ENCODE peak calls at places on chromosomes 5 and 9, in four cellular contexts. E, T, K and V are unnamed samples.

GRCh38 chr5:172169216-172169615 is 18.8 kb downstream of the STK10 start:
- DNase-seq in T (no peak), E (no peak), K (no peak), V (no peak)

GRCh38 chr5:62466228-62466627 is 53.7 kb downstream of the IPO11 start:
- DNase-seq in T (no peak), K (no peak), E (no peak), V (no peak)

GRCh38 chr9:125399165-125399564 is 137.5 kb downstream of the GAPVD1 start:
- DNase-seq in T (no peak), E (no peak), K (no peak), V (no peak)

GRCh38 chr5:6634327-6634713 is 1.1 kb downstream of the SRD5A1 start:
- DNase-seq in K (no peak), E (no peak), T (no peak), V (no peak)

GRCh38 chr5:16508730-16509531 is 43.3 kb upstream of the ZNF622 start:
- DNase-seq in T (no peak), K (peak), E (peak), V (peak)

GRCh38 chr5:32814141-32814540 is 103.0 kb downstream of the NPR3 start:
- DNase-seq in T (no peak), E (no peak), K (no peak), V (no peak)

GRCh38 chr5:177390363-177391300 is 6.4 kb downstream of the SLC34A1 start:
- DNase-seq in E (peak), T (peak), K (peak), V (peak)

GRCh38 chr5:87150630-87151029 is 117.1 kb upstream of the RASA1 start:
- DNase-seq in T (no peak), K (no peak), E (no peak), V (no peak)

GRCh38 chr5:77329664-77330430 is 119.4 kb downstream of the PDE8B start:
- DNase-seq in T (no peak), E (no peak), K (no peak), V (no peak)

GRCh38 chr9:33130501-33130900 is 36.6 kb downstream of the B4GALT1 start:
- DNase-seq in K (no peak), E (no peak), T (no peak), V (peak)

GRCh38 chr9:116070256-116070914 is 83.2 kb upstream of the PAPPA start:
- DNase-seq in T (no peak), E (no peak), K (no peak), V (no peak)

DNA sequence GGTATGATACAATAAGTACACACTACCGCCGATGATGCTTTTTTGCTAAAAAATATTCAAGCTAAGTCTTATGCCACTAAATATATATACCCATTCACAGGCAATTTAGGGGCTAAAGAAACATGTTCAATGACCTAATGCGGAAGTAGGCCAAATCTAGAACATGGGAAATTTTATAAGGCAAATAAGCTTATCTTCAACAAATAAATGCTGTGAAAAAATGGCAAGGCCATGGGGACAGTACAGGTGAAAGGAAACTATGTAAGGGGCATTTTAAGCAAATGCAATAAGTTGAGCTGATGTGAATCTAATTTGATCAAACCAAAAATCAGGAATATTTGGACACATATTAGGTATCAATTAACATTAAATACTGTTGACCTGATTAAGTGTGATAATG is 339.5 kb upstream of the EDIL3 start:
- DNase-seq in K (no peak), T (no peak), E (no peak), V (no peak)
- H3K27ac ChIP-seq in K (no peak), T (peak), E (no peak), V (no peak)

GRCh38 chr9:29213374-29214161 is 1640.3 kb upstream of the C9orf72 start:
- DNase-seq in K (no peak), E (peak), T (no peak), V (no peak)
- H3K4me3 ChIP-seq in K (no peak), E (peak), T (no peak), V (peak)

DNA sequence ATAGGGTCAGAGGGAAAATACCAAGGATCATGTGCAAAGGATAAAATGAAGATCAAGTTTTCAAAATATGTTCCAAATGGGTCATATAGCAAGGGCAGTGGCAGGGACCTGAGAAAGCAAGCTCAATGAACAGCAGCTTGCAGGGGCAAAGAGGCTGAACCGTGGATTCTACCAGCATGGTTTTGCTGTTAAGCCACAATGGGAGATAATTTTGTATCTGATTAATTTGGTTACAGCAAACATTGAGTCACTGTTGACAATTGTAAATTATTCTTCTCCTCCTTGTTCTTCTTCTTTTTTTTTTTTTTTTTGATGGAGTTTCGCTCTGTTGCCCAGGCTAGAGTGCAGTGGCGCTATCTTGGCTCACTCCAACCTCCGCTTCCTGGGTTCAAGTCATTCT is 18.4 kb upstream of the ERAP2 start:
- DNase-seq in K (no peak), T (no peak), E (no peak), V (no peak)
- H3K27ac ChIP-seq in K (no peak), T (no peak), E (no peak), V (no peak)

GRCh38 chr9:79883073-79883645 is 311.4 kb downstream of the TLE4 start:
- DNase-seq in E (no peak), T (no peak), K (no peak), V (no peak)

GRCh38 chr9:79877943-79878612 is 306.3 kb downstream of the TLE4 start:
- DNase-seq in T (no peak), E (no peak), K (no peak), V (no peak)

GRCh38 chr9:79885093-79885857 is 313.5 kb downstream of the TLE4 start:
- DNase-seq in E (no peak), T (no peak), K (no peak), V (no peak)

DNA sequence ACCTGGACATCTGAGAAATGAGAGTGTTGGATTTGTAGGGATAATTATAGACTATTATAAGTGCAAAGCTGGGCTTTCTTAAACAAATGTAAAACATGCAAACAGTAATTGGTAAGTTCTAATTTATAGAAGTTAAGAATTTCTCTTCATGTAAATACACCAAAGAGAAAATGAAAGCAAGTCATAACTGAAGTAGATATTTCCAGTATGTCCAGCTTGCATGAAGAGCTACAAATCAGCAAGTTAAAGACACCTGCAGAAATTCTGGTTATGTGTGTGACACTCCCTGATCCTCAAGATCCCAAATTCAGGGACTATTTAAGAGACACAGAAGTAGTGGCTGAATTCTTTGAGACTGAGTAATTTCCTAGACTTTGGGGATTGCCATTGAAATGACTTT is 308.9 kb downstream of the TLE4 start:
- DNase-seq in E (no peak), K (no peak), T (no peak), V (no peak)
- H3K4me3 ChIP-seq in E (no peak), K (no peak), T (no peak), V (no peak)

GRCh38 chr5:142408536-142409252 is 83.9 kb upstream of the SPRY4 start:
- DNase-seq in T (no peak), E (no peak), K (no peak), V (no peak)

GRCh38 chr5:142411656-142412425 is 87.0 kb upstream of the SPRY4 start:
- DNase-seq in K (no peak), E (no peak), T (no peak), V (no peak)

GRCh38 chr5:142405814-142406395 is 81.1 kb upstream of the SPRY4 start:
- DNase-seq in T (no peak), K (no peak), E (no peak), V (peak)

GRCh38 chr5:142411103-142411502 is 86.3 kb upstream of the SPRY4 start:
- DNase-seq in E (no peak), T (no peak), K (no peak), V (no peak)

GRCh38 chr5:142409253-142409594 is 84.4 kb upstream of the SPRY4 start:
- DNase-seq in K (no peak), E (no peak), T (no peak), V (no peak)
- H3K27ac ChIP-seq in K (no peak), E (no peak), T (no peak), V (no peak)

DNA sequence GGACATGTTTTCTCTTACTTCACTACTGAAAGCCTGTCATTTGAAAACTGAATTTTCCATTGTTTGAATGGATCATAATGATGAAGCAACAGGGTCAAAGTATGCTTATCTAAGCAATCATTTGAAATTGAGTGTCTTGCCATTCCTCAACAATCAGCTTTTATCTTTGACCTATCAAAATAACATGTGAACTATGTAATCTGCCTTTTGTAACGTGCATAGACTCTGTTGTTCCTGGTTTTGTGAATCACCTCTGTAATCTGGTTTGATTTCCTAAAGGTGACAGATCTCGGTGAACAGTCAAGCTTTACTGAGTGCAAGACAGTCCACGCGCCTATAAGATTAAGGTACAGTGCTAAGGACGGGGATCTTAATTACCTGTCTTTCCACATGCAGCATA is 3.3 kb downstream of the MEF2C start:
- DNase-seq in E (no peak), T (no peak), K (no peak), V (no peak)
- H3K4me3 ChIP-seq in E (peak), T (no peak), K (no peak), V (peak)

DNA sequence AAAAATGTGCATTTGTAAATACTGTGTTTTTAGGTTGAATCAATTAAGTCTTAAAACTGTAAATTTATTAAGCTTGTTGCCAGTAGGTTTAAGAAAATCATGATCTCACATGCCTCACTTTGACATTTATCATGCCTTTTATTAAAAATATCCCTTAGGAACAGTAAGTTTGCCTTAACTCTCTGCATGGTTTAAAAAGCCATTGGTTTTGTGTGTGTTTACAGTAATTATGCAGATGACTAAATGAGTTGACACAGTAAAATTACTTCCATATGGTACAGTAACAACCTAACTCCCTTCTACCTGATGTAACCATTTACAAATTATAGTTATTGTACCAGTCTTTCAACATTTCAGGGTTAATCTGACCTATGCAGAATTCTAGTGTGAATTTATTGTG is 6.5 kb downstream of the RPS6 start:
- DNase-seq in E (no peak), T (no peak), K (no peak), V (no peak)
- H3K27ac ChIP-seq in E (no peak), T (no peak), K (no peak), V (no peak)